ENCODE peak calls at places on chromosomes 5 and 9, in six cellular contexts. One of them, this sample, is unnamed.

GRCh38 chr9:105385372-105385985 is 62.4 kb upstream of the FSD1L start:
- DNase-seq in stimulated activated CD8-positive, alpha-beta memory T cell treated with anti-CD3 and anti-CD28 coated beads, Interleukin-12 subunit alpha, Interleukin-12 subunit beta, amount 100 ng/mL, for 1 hour: no peak
- DNase-seq in GM18507: no peak
- DNase-seq in stimulated activated CD4-positive, alpha-beta T cell treated with anti-CD3 and anti-CD28 coated beads, Interleukin-4, amount 100 ng/mL, for 1 hour: peak; percentile 10
- DNase-seq in progenitor cell of endocrine pancreas: no peak
- DNase-seq in hepatocyte: no peak
- DNase-seq in this sample: peak; percentile 17

GRCh38 chr9:120904061-120904998 is 22.3 kb downstream of the TRAF1 start:
- DNase-seq in stimulated activated CD8-positive, alpha-beta memory T cell treated with anti-CD3 and anti-CD28 coated beads, Interleukin-12 subunit alpha, Interleukin-12 subunit beta, amount 100 ng/mL, for 1 hour: no peak
- DNase-seq in progenitor cell of endocrine pancreas: no peak
- DNase-seq in hepatocyte: no peak
- DNase-seq in stimulated activated CD4-positive, alpha-beta T cell treated with anti-CD3 and anti-CD28 coated beads, Interleukin-4, amount 100 ng/mL, for 1 hour: peak; percentile 53
- DNase-seq in GM18507: no peak
- DNase-seq in this sample: peak; percentile 65

GRCh38 chr9:116549061-116549664 is 137.9 kb upstream of the TRIM32 start:
- DNase-seq in hepatocyte: peak; percentile 87
- DNase-seq in progenitor cell of endocrine pancreas: no peak
- DNase-seq in GM18507: no peak
- DNase-seq in stimulated activated CD4-positive, alpha-beta T cell treated with anti-CD3 and anti-CD28 coated beads, Interleukin-4, amount 100 ng/mL, for 1 hour: no peak
- DNase-seq in stimulated activated CD8-positive, alpha-beta memory T cell treated with anti-CD3 and anti-CD28 coated beads, Interleukin-12 subunit alpha, Interleukin-12 subunit beta, amount 100 ng/mL, for 1 hour: no peak
- DNase-seq in this sample: no peak

GRCh38 chr9:137161558-137162483 is 8.0 kb downstream of the LRRC26 start:
- DNase-seq in stimulated activated CD4-positive, alpha-beta T cell treated with anti-CD3 and anti-CD28 coated beads, Interleukin-4, amount 100 ng/mL, for 1 hour: no peak
- DNase-seq in hepatocyte: no peak
- DNase-seq in stimulated activated CD8-positive, alpha-beta memory T cell treated with anti-CD3 and anti-CD28 coated beads, Interleukin-12 subunit alpha, Interleukin-12 subunit beta, amount 100 ng/mL, for 1 hour: no peak
- DNase-seq in progenitor cell of endocrine pancreas: no peak
- DNase-seq in GM18507: no peak
- DNase-seq in this sample: no peak

GRCh38 chr5:15183520-15183919 is 311.9 kb upstream of the ANKH start:
- DNase-seq in GM18507: no peak
- DNase-seq in hepatocyte: no peak
- DNase-seq in stimulated activated CD4-positive, alpha-beta T cell treated with anti-CD3 and anti-CD28 coated beads, Interleukin-4, amount 100 ng/mL, for 1 hour: no peak
- DNase-seq in progenitor cell of endocrine pancreas: no peak
- DNase-seq in stimulated activated CD8-positive, alpha-beta memory T cell treated with anti-CD3 and anti-CD28 coated beads, Interleukin-12 subunit alpha, Interleukin-12 subunit beta, amount 100 ng/mL, for 1 hour: no peak
- DNase-seq in this sample: no peak

GRCh38 chr5:107858324-107858723 is 187.6 kb upstream of the EFNA5 start:
- DNase-seq in progenitor cell of endocrine pancreas: no peak
- DNase-seq in stimulated activated CD8-positive, alpha-beta memory T cell treated with anti-CD3 and anti-CD28 coated beads, Interleukin-12 subunit alpha, Interleukin-12 subunit beta, amount 100 ng/mL, for 1 hour: no peak
- DNase-seq in GM18507: no peak
- DNase-seq in stimulated activated CD4-positive, alpha-beta T cell treated with anti-CD3 and anti-CD28 coated beads, Interleukin-4, amount 100 ng/mL, for 1 hour: no peak
- DNase-seq in hepatocyte: no peak
- DNase-seq in this sample: no peak

GRCh38 chr9:6049798-6050197 is 34.4 kb upstream of the RANBP6 start:
- DNase-seq in progenitor cell of endocrine pancreas: no peak
- DNase-seq in hepatocyte: no peak
- DNase-seq in stimulated activated CD4-positive, alpha-beta T cell treated with anti-CD3 and anti-CD28 coated beads, Interleukin-4, amount 100 ng/mL, for 1 hour: no peak
- DNase-seq in GM18507: no peak
- DNase-seq in stimulated activated CD8-positive, alpha-beta memory T cell treated with anti-CD3 and anti-CD28 coated beads, Interleukin-12 subunit alpha, Interleukin-12 subunit beta, amount 100 ng/mL, for 1 hour: no peak
- DNase-seq in this sample: no peak

GRCh38 chr9:36798350-36799065 is 225.8 kb downstream of the MELK start:
- DNase-seq in stimulated activated CD4-positive, alpha-beta T cell treated with anti-CD3 and anti-CD28 coated beads, Interleukin-4, amount 100 ng/mL, for 1 hour: no peak
- DNase-seq in progenitor cell of endocrine pancreas: no peak
- DNase-seq in GM18507: peak; percentile 29
- DNase-seq in hepatocyte: no peak
- DNase-seq in stimulated activated CD8-positive, alpha-beta memory T cell treated with anti-CD3 and anti-CD28 coated beads, Interleukin-12 subunit alpha, Interleukin-12 subunit beta, amount 100 ng/mL, for 1 hour: no peak
- DNase-seq in this sample: no peak

GRCh38 chr5:57753446-57753845 is 270.8 kb upstream of the ACTBL2 start:
- DNase-seq in hepatocyte: no peak
- DNase-seq in stimulated activated CD8-positive, alpha-beta memory T cell treated with anti-CD3 and anti-CD28 coated beads, Interleukin-12 subunit alpha, Interleukin-12 subunit beta, amount 100 ng/mL, for 1 hour: no peak
- DNase-seq in progenitor cell of endocrine pancreas: no peak
- DNase-seq in stimulated activated CD4-positive, alpha-beta T cell treated with anti-CD3 and anti-CD28 coated beads, Interleukin-4, amount 100 ng/mL, for 1 hour: no peak
- DNase-seq in GM18507: no peak
- DNase-seq in this sample: no peak

GRCh38 chr9:123327697-123328100 is 28.3 kb upstream of the CRB2 start:
- DNase-seq in GM18507: no peak
- DNase-seq in progenitor cell of endocrine pancreas: no peak
- DNase-seq in hepatocyte: peak; percentile 54
- DNase-seq in stimulated activated CD4-positive, alpha-beta T cell treated with anti-CD3 and anti-CD28 coated beads, Interleukin-4, amount 100 ng/mL, for 1 hour: no peak
- DNase-seq in stimulated activated CD8-positive, alpha-beta memory T cell treated with anti-CD3 and anti-CD28 coated beads, Interleukin-12 subunit alpha, Interleukin-12 subunit beta, amount 100 ng/mL, for 1 hour: no peak
- DNase-seq in this sample: no peak

GRCh38 chr9:113523421-113524141 is 60.1 kb downstream of the RGS3 start:
- DNase-seq in stimulated activated CD4-positive, alpha-beta T cell treated with anti-CD3 and anti-CD28 coated beads, Interleukin-4, amount 100 ng/mL, for 1 hour: peak; percentile 65
- DNase-seq in stimulated activated CD8-positive, alpha-beta memory T cell treated with anti-CD3 and anti-CD28 coated beads, Interleukin-12 subunit alpha, Interleukin-12 subunit beta, amount 100 ng/mL, for 1 hour: peak; percentile 57
- DNase-seq in GM18507: peak; percentile 58
- DNase-seq in progenitor cell of endocrine pancreas: no peak
- DNase-seq in hepatocyte: peak; percentile 61
- DNase-seq in this sample: peak; percentile 54

GRCh38 chr5:74543162-74543995 is 97.1 kb downstream of the ENC1 start:
- DNase-seq in progenitor cell of endocrine pancreas: no peak
- DNase-seq in stimulated activated CD8-positive, alpha-beta memory T cell treated with anti-CD3 and anti-CD28 coated beads, Interleukin-12 subunit alpha, Interleukin-12 subunit beta, amount 100 ng/mL, for 1 hour: no peak
- DNase-seq in GM18507: no peak
- DNase-seq in hepatocyte: peak; percentile 67
- DNase-seq in stimulated activated CD4-positive, alpha-beta T cell treated with anti-CD3 and anti-CD28 coated beads, Interleukin-4, amount 100 ng/mL, for 1 hour: no peak
- DNase-seq in this sample: no peak

GRCh38 chr9:87350915-87351314 is 146.8 kb upstream of the DAPK1 start:
- DNase-seq in progenitor cell of endocrine pancreas: no peak
- DNase-seq in hepatocyte: peak; percentile 39
- DNase-seq in stimulated activated CD8-positive, alpha-beta memory T cell treated with anti-CD3 and anti-CD28 coated beads, Interleukin-12 subunit alpha, Interleukin-12 subunit beta, amount 100 ng/mL, for 1 hour: no peak
- DNase-seq in stimulated activated CD4-positive, alpha-beta T cell treated with anti-CD3 and anti-CD28 coated beads, Interleukin-4, amount 100 ng/mL, for 1 hour: no peak
- DNase-seq in GM18507: no peak
- DNase-seq in this sample: no peak

GRCh38 chr9:109467936-109468335 is 30.2 kb downstream of the PTPN3 start:
- DNase-seq in stimulated activated CD8-positive, alpha-beta memory T cell treated with anti-CD3 and anti-CD28 coated beads, Interleukin-12 subunit alpha, Interleukin-12 subunit beta, amount 100 ng/mL, for 1 hour: no peak
- DNase-seq in progenitor cell of endocrine pancreas: no peak
- DNase-seq in stimulated activated CD4-positive, alpha-beta T cell treated with anti-CD3 and anti-CD28 coated beads, Interleukin-4, amount 100 ng/mL, for 1 hour: no peak
- DNase-seq in GM18507: no peak
- DNase-seq in hepatocyte: no peak
- DNase-seq in this sample: no peak

This sample was measured in activated gamma-delta T cell treated with Interleukin-2 at 50 U/mL for 16 hours.